ENCODE peak calls at places on chromosomes 1 and 21, in eight cellular contexts. B is stimulated activated naive B cell treated with anti-CD40 and anti-IgM and Interleukin-4, amounts not matched to agents 10 μg/mL and 1 μg/mL and 100 μg/mL, for 72 hours; A is stimulated activated CD8-positive, alpha-beta memory T cell treated with anti-CD3 and anti-CD28 coated beads, Interleukin-12 subunit alpha, Interleukin-12 subunit beta, amount 100 ng/mL, for 1 hour; U is NCI-H1105 treated with DMSO at 0.1 percent for 48 hours; R is effector CD4-positive, alpha-beta T cell; Y is activated CD4-positive, alpha-beta T cell treated with anti-CD3 and anti-CD28 coated beads, Interleukin-2, amount 10 ng/mL, durations not matched to agents 7 days and 5 days; V is T-helper 9 cell; P is H54. D is an unnamed sample.

GRCh38 chr21:32096411-32096810 is 182.4 kb downstream of the MIS18A start:
- DNase-seq in B (no peak), A (no peak), U (peak), R (no peak), Y (no peak), V (no peak), P (peak), D (no peak)

GRCh38 chr1:29655945-29656866 is 419.9 kb downstream of the PTPRU start:
- DNase-seq in B (no peak), A (no peak), U (no peak), R (no peak), Y (no peak), V (no peak), P (no peak), D (peak)

GRCh38 chr1:209398330-209398991 is 185.1 kb upstream of the CAMK1G start:
- DNase-seq in B (no peak), A (no peak), U (no peak), R (no peak), Y (no peak), V (no peak), P (no peak), D (peak)

GRCh38 chr21:14836950-14837349 is 227.8 kb downstream of the NRIP1 start:
- DNase-seq in B (no peak), A (no peak), U (no peak), R (no peak), Y (no peak), V (no peak), P (no peak), D (no peak)

GRCh38 chr1:176643536-176643935 is 180.6 kb downstream of the PAPPA2 start:
- DNase-seq in B (no peak), A (no peak), U (no peak), R (no peak), Y (no peak), V (no peak), P (no peak), D (no peak)

GRCh38 chr1:160942926-160943325 is 11.7 kb downstream of the ITLN2 start:
- DNase-seq in B (no peak), A (no peak), U (no peak), R (no peak), Y (no peak), V (no peak), P (no peak), D (no peak)

GRCh38 chr1:169904834-169905233 is 11.1 kb upstream of the SCYL3 start:
- DNase-seq in B (no peak), A (no peak), U (no peak), R (no peak), Y (no peak), V (no peak), P (no peak), D (no peak)

GRCh38 chr1:154847891-154848290 is 22.2 kb downstream of the KCNN3 start:
- DNase-seq in B (no peak), A (no peak), U (peak), R (no peak), Y (no peak), V (no peak), P (no peak), D (no peak)

GRCh38 chr1:208928335-208928734 is 655.2 kb upstream of the CAMK1G start:
- DNase-seq in B (no peak), A (no peak), U (no peak), R (no peak), Y (no peak), V (no peak), P (no peak), D (no peak)

GRCh38 chr1:85300140-85300539 is 23.7 kb upstream of the BCL10 start:
- DNase-seq in B (no peak), A (no peak), U (no peak), R (no peak), Y (no peak), V (no peak), P (no peak), D (no peak)

GRCh38 chr1:45840704-45841103 is 37.3 kb downstream of the MAST2 start:
- DNase-seq in B (no peak), A (no peak), U (no peak), R (no peak), Y (no peak), V (no peak), P (no peak), D (no peak)

GRCh38 chr1:206796984-206797402 is 24.7 kb upstream of the IL10 start:
- DNase-seq in B (no peak), A (no peak), U (no peak), R (no peak), Y (no peak), V (no peak), P (no peak), D (no peak)

GRCh38 chr1:86916752-86917151 is 2.3 kb downstream of the HS2ST1 start:
- DNase-seq in B (no peak), A (no peak), U (no peak), R (no peak), Y (no peak), V (no peak), P (no peak), D (no peak)

GRCh38 chr1:68358439-68358838 is 91.3 kb downstream of the RPE65 start:
- DNase-seq in B (no peak), A (no peak), U (no peak), R (no peak), Y (no peak), V (no peak), P (no peak), D (no peak)

GRCh38 chr1:116951175-116951935 is 41.6 kb downstream of the PTGFRN start:
- DNase-seq in B (no peak), A (no peak), U (no peak), R (no peak), Y (no peak), V (no peak), P (no peak), D (no peak)

GRCh38 chr1:25560788-25561187 is 17.4 kb downstream of the LDLRAP1 start:
- DNase-seq in B (no peak), A (no peak), U (no peak), R (no peak), Y (no peak), V (no peak), P (no peak), D (no peak)

GRCh38 chr1:36863061-36863460 is 171.3 kb downstream of the GRIK3 start:
- DNase-seq in B (no peak), A (no peak), U (no peak), R (no peak), Y (no peak), V (no peak), P (no peak), D (no peak)

GRCh38 chr1:24902471-24902891 is 27.6 kb downstream of the RUNX3 start:
- DNase-seq in B (no peak), A (no peak), U (no peak), R (no peak), Y (no peak), V (no peak), P (no peak), D (peak)

GRCh38 chr1:178818416-178818815 is 52.5 kb downstream of the ANGPTL1 start:
- DNase-seq in B (no peak), A (no peak), U (no peak), R (no peak), Y (no peak), V (no peak), P (peak), D (no peak)

GRCh38 chr1:58047265-58047858 is 499.2 kb downstream of the OMA1 start:
- DNase-seq in B (no peak), A (no peak), U (no peak), R (no peak), Y (peak), V (peak), P (peak), D (no peak)

GRCh38 chr1:9196129-9197040 is 38.2 kb upstream of the H6PD start:
- DNase-seq in B (peak), A (peak), U (peak), R (peak), Y (peak), V (peak), P (peak), D (no peak)

GRCh38 chr21:33945652-33946270 is 30.2 kb upstream of the ATP5PO start:
- DNase-seq in B (no peak), A (no peak), U (peak), R (no peak), Y (no peak), V (no peak), P (no peak), D (no peak)

GRCh38 chr1:34770891-34771508 is 10.0 kb upstream of the GJB3 start:
- DNase-seq in B (no peak), A (no peak), U (no peak), R (no peak), Y (no peak), V (no peak), P (no peak), D (no peak)

GRCh38 chr1:181812211-181812610 is 249.3 kb downstream of the ZNF648 start:
- DNase-seq in B (no peak), A (no peak), U (no peak), R (no peak), Y (no peak), V (no peak), P (no peak), D (no peak)

GRCh38 chr1:237227507-237227906 is 185.5 kb downstream of the RYR2 start:
- DNase-seq in B (no peak), A (no peak), U (no peak), R (no peak), Y (no peak), V (no peak), P (no peak), D (no peak)

D was measured in RWPE2.